ENCODE peak calls at places on chromosome 18, in four cellular contexts. One of them, this sample, is unnamed.

GRCh38 chr18:33264566-33264965 is 176.0 kb downstream of the CCDC178 start:
- DNase-seq in IMR-90: no peak
- DNase-seq in fibroblast of the aortic adventitia: no peak
- DNase-seq in AG04450: no peak
- DNase-seq in this sample: no peak

GRCh38 chr18:22250591-22250996 is 81.2 kb downstream of the GATA6 start:
- DNase-seq in IMR-90: no peak
- DNase-seq in fibroblast of the aortic adventitia: no peak
- DNase-seq in AG04450: no peak
- DNase-seq in this sample: no peak

GRCh38 chr18:50687491-50687890 is 127.6 kb downstream of the MAPK4 start:
- DNase-seq in IMR-90: no peak
- DNase-seq in fibroblast of the aortic adventitia: no peak
- DNase-seq in AG04450: no peak
- DNase-seq in this sample: no peak

GRCh38 chr18:49865401-49865800 is 52.1 kb upstream of the ACAA2 start:
- DNase-seq in IMR-90: no peak
- DNase-seq in fibroblast of the aortic adventitia: no peak
- DNase-seq in AG04450: no peak
- DNase-seq in this sample: no peak

GRCh38 chr18:23958036-23958435 is 56.5 kb upstream of the TTC39C start:
- DNase-seq in IMR-90: no peak
- DNase-seq in fibroblast of the aortic adventitia: peak; percentile 82
- DNase-seq in AG04450: no peak
- DNase-seq in this sample: no peak

GRCh38 chr18:6060149-6060548 is 164.8 kb upstream of the TMEM200C start:
- DNase-seq in IMR-90: no peak
- DNase-seq in fibroblast of the aortic adventitia: no peak
- DNase-seq in AG04450: no peak
- DNase-seq in this sample: no peak

GRCh38 chr18:21979171-21979560 is 190.2 kb upstream of the GATA6 start:
- DNase-seq in IMR-90: no peak
- DNase-seq in fibroblast of the aortic adventitia: no peak
- DNase-seq in AG04450: no peak
- DNase-seq in this sample: no peak

GRCh38 chr18:12963069-12963468 is 15.3 kb downstream of the SEH1L start:
- DNase-seq in IMR-90: peak; percentile 73
- DNase-seq in fibroblast of the aortic adventitia: no peak
- DNase-seq in AG04450: peak; percentile 37
- DNase-seq in this sample: no peak

GRCh38 chr18:25453556-25454269 is 101.7 kb upstream of the ZNF521 start:
- DNase-seq in IMR-90: peak; percentile 79
- DNase-seq in fibroblast of the aortic adventitia: peak; percentile 17
- DNase-seq in AG04450: peak; percentile 41
- DNase-seq in this sample: no peak

GRCh38 chr18:39946623-39947061 is 2008.4 kb upstream of the PIK3C3 start:
- DNase-seq in IMR-90: peak; percentile 76
- DNase-seq in fibroblast of the aortic adventitia: no peak
- DNase-seq in AG04450: peak; percentile 15
- DNase-seq in this sample: no peak

GRCh38 chr18:3525870-3526420 is 76.0 kb downstream of the TGIF1 start:
- DNase-seq in IMR-90: no peak
- DNase-seq in fibroblast of the aortic adventitia: no peak
- DNase-seq in AG04450: no peak
- DNase-seq in this sample: no peak

GRCh38 chr18:78518805-78519204 is 460.8 kb upstream of the SALL3 start:
- DNase-seq in IMR-90: no peak
- DNase-seq in fibroblast of the aortic adventitia: no peak
- DNase-seq in AG04450: no peak
- DNase-seq in this sample: no peak

GRCh38 chr18:58604301-58604700 is 24.6 kb downstream of the ALPK2 start:
- DNase-seq in IMR-90: no peak
- DNase-seq in fibroblast of the aortic adventitia: no peak
- DNase-seq in AG04450: no peak
- DNase-seq in this sample: no peak

GRCh38 chr18:13641551-13642439 is 84.6 kb downstream of the FAM210A start:
- DNase-seq in IMR-90: no peak
- DNase-seq in fibroblast of the aortic adventitia: no peak
- DNase-seq in AG04450: no peak
- DNase-seq in this sample: peak; percentile 51

GRCh38 chr18:50266248-50266704 is at the start of gene CFAP53:
- DNase-seq in IMR-90: peak; percentile 84
- DNase-seq in fibroblast of the aortic adventitia: peak; percentile 83
- DNase-seq in AG04450: peak; percentile 60
- DNase-seq in this sample: peak; percentile 91

GRCh38 chr18:21330122-21330701 is 88.2 kb downstream of the GREB1L start:
- DNase-seq in IMR-90: no peak
- DNase-seq in fibroblast of the aortic adventitia: peak; percentile 39
- DNase-seq in AG04450: no peak
- DNase-seq in this sample: no peak

GRCh38 chr18:32771169-32771751 is 1.6 kb downstream of the KLHL14 start:
- DNase-seq in IMR-90: no peak
- DNase-seq in fibroblast of the aortic adventitia: no peak
- DNase-seq in AG04450: no peak
- DNase-seq in this sample: peak; percentile 34

GRCh38 chr18:42548493-42548892 is 567.0 kb downstream of the RIT2 start:
- DNase-seq in IMR-90: no peak
- DNase-seq in fibroblast of the aortic adventitia: peak; percentile 71
- DNase-seq in AG04450: no peak
- DNase-seq in this sample: no peak

GRCh38 chr18:13725566-13726227 is 661 bp downstream of the FAM210A start:
- DNase-seq in IMR-90: peak; percentile 2
- DNase-seq in fibroblast of the aortic adventitia: peak; percentile 16
- DNase-seq in AG04450: no peak
- DNase-seq in this sample: no peak

GRCh38 chr18:53799134-53799533 is 425.3 kb downstream of the MBD2 start:
- DNase-seq in IMR-90: no peak
- DNase-seq in fibroblast of the aortic adventitia: peak; percentile 73
- DNase-seq in AG04450: no peak
- DNase-seq in this sample: no peak

GRCh38 chr18:56637897-56638231 is 528 bp downstream of the TXNL1 start:
- DNase-seq in IMR-90: no peak
- DNase-seq in fibroblast of the aortic adventitia: peak; percentile 9
- DNase-seq in AG04450: no peak
- DNase-seq in this sample: peak; percentile 5

GRCh38 chr18:48882379-48882778 is 68.4 kb downstream of the SMAD7 start:
- DNase-seq in IMR-90: no peak
- DNase-seq in fibroblast of the aortic adventitia: no peak
- DNase-seq in AG04450: no peak
- DNase-seq in this sample: no peak

GRCh38 chr18:35511833-35512232 is 14.1 kb upstream of the INO80C start:
- DNase-seq in IMR-90: no peak
- DNase-seq in fibroblast of the aortic adventitia: no peak
- DNase-seq in AG04450: no peak
- DNase-seq in this sample: no peak
- TF ChIP-seq CTCF in IMR-90: no peak
- TF ChIP-seq CTCF in fibroblast of the aortic adventitia: no peak
- TF ChIP-seq CTCF in AG04450: peak; percentile 8
- TF ChIP-seq CTCF in this sample: no peak

DNA sequence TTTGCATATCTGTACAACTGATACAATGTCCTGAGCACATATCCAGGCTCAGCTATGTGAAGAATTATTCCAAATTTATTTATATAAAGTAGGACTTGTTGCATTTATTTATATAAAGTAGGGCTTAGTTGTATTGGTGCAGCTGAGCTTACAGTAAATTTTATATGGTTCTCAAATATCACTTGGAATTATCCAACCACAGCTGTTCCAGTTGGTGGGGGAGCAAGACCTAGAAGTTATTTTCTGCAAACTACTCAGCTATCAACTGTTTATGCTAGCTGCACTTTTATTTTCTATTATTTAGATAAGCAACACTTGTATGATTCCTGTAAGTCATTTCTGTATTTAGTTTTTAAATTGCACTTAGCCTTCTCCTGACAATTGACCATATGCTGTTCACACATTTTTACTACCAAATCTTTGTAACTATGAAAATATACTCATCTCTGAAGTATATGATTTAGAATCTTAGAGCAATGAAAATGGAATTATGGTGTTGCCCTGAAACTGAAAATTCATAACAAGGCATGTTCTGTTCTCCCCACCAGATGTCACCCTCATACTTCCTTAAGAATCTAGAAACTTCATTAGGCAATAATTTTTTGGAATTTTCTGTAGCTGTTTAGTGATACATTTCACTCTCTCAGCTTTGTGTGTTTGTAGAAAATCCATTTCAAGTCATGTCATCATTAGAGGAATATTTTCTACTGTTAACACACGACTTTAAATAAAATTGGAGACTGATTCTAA is 157.0 kb upstream of the CBLN2 start:
- DNase-seq in IMR-90: peak; percentile 14
- DNase-seq in fibroblast of the aortic adventitia: peak; percentile 8
- DNase-seq in AG04450: no peak
- DNase-seq in this sample: no peak
- TF ChIP-seq CTCF in IMR-90: peak; percentile 48
- TF ChIP-seq CTCF in fibroblast of the aortic adventitia: peak; percentile 5
- TF ChIP-seq CTCF in AG04450: peak; percentile 48
- TF ChIP-seq CTCF in this sample: no peak

GRCh38 chr18:76451475-76452331 is 43.3 kb downstream of the ZNF516 start:
- DNase-seq in IMR-90: no peak
- DNase-seq in fibroblast of the aortic adventitia: no peak
- DNase-seq in AG04450: no peak
- DNase-seq in this sample: peak; percentile 40
- TF ChIP-seq CTCF in IMR-90: no peak
- TF ChIP-seq CTCF in fibroblast of the aortic adventitia: no peak
- TF ChIP-seq CTCF in AG04450: no peak
- TF ChIP-seq CTCF in this sample: no peak

GRCh38 chr18:7805880-7806279 is 238.8 kb downstream of the PTPRM start:
- DNase-seq in IMR-90: no peak
- DNase-seq in fibroblast of the aortic adventitia: no peak
- DNase-seq in AG04450: no peak
- DNase-seq in this sample: no peak
- TF ChIP-seq CTCF in IMR-90: no peak
- TF ChIP-seq CTCF in fibroblast of the aortic adventitia: no peak
- TF ChIP-seq CTCF in AG04450: no peak
- TF ChIP-seq CTCF in this sample: peak; percentile 13

GRCh38 chr18:55577812-55578539 is 10.0 kb downstream of the TCF4 start:
- DNase-seq in IMR-90: no peak
- DNase-seq in fibroblast of the aortic adventitia: no peak
- DNase-seq in AG04450: no peak
- DNase-seq in this sample: no peak
- TF ChIP-seq CTCF in IMR-90: no peak
- TF ChIP-seq CTCF in fibroblast of the aortic adventitia: no peak
- TF ChIP-seq CTCF in AG04450: no peak
- TF ChIP-seq CTCF in this sample: no peak

DNA sequence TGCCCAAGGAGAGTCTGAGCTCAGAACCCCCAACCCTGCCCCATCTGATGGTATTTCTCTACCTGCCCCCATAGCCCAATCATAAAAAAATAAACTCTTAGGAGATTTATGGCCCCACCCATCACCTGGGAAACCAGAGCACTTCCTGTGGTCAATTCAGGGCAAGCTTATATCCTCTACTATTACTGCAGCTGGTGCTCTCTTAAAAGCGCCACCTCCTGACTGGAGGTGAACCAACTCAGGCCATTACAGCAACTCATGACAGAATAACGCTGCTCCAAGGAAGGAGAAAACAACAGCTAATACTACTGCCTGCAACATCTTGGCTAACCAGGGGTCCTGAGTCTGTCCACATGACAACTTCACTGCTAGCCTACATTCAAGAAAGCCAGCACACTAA is 195.7 kb downstream of the MTCL1 start:
- DNase-seq in IMR-90: no peak
- DNase-seq in fibroblast of the aortic adventitia: no peak
- DNase-seq in AG04450: no peak
- DNase-seq in this sample: no peak
- TF ChIP-seq CTCF in IMR-90: no peak
- TF ChIP-seq CTCF in fibroblast of the aortic adventitia: no peak
- TF ChIP-seq CTCF in AG04450: no peak
- TF ChIP-seq CTCF in this sample: no peak

DNA sequence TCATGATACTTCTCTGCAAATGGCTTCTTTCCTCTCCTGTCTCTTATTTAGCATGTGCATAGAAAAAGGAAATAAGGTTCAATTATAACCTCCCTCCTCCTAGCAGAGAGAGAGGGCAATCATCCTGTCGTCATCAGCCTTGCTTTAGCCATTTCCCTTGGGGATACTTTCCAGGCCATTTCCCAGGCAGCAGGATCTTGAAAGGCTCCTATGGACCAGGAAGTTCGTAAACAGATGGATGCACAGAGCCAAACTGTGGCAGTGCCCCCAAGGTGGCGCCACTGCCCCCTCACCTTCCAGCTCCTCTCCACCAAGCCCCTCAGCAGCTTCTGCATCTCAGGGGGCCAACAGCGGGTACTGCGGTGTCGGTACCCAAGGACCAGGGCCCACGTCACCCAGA is 157.4 kb downstream of the DTNA start:
- DNase-seq in IMR-90: no peak
- DNase-seq in fibroblast of the aortic adventitia: peak; percentile 32
- DNase-seq in AG04450: no peak
- DNase-seq in this sample: peak; percentile 53
- TF ChIP-seq CTCF in IMR-90: no peak
- TF ChIP-seq CTCF in fibroblast of the aortic adventitia: peak; percentile 22
- TF ChIP-seq CTCF in AG04450: peak; percentile 29
- TF ChIP-seq CTCF in this sample: no peak

GRCh38 chr18:75317723-75318122 is 107.1 kb downstream of the TSHZ1 start:
- DNase-seq in IMR-90: no peak
- DNase-seq in fibroblast of the aortic adventitia: no peak
- DNase-seq in AG04450: no peak
- DNase-seq in this sample: no peak

GRCh38 chr18:75316826-75317225 is 106.2 kb downstream of the TSHZ1 start:
- DNase-seq in IMR-90: no peak
- DNase-seq in fibroblast of the aortic adventitia: no peak
- DNase-seq in AG04450: no peak
- DNase-seq in this sample: no peak

GRCh38 chr18:75317300-75317699 is 106.7 kb downstream of the TSHZ1 start:
- DNase-seq in IMR-90: no peak
- DNase-seq in fibroblast of the aortic adventitia: no peak
- DNase-seq in AG04450: no peak
- DNase-seq in this sample: no peak

GRCh38 chr18:75314606-75315005 is 104.0 kb downstream of the TSHZ1 start:
- DNase-seq in IMR-90: no peak
- DNase-seq in fibroblast of the aortic adventitia: no peak
- DNase-seq in AG04450: no peak
- DNase-seq in this sample: no peak

DNA sequence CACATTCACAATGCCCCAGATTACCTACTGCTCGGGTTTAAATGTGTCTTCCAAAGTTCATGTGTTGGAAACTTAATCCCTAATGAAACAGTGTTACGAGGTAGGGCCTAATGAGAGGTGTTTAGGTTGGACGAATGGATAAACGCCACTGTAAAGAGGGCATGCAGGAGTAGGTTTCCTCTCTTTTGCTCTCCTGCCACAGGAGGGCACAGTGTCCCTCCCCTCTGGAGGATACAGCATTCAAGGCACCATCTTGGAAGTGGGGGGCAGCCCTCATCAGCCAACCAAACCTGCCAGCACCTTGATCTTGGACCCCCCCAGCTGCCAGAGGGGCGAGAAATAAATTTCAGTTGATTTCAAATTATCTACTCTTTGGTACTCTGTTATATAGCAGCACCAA is 103.5 kb downstream of the TSHZ1 start:
- DNase-seq in IMR-90: no peak
- DNase-seq in fibroblast of the aortic adventitia: no peak
- DNase-seq in AG04450: no peak
- DNase-seq in this sample: no peak
- TF ChIP-seq CTCF in IMR-90: peak; percentile 11
- TF ChIP-seq CTCF in fibroblast of the aortic adventitia: peak; percentile 4
- TF ChIP-seq CTCF in AG04450: no peak
- TF ChIP-seq CTCF in this sample: no peak

This sample was measured in endothelial cell.